ENCODE peak calls at places on chromosomes 6 and 20, in four cellular contexts. H is CD4-positive, CD25-positive, alpha-beta regulatory T cell; G is mesendoderm; P is uterus. S is an unnamed sample.

GRCh38 chr6:134363323-134364039 is 45.6 kb upstream of the SGK1 start:
- DNase-seq in P (no peak), H (no peak), G (peak; percentile 13), S (no peak)

GRCh38 chr6:12266571-12266970 is 23.6 kb upstream of the EDN1 start:
- DNase-seq in G (no peak), H (no peak), P (no peak), S (no peak)

GRCh38 chr20:57272883-57273282 is 6.4 kb upstream of the BMP7 start:
- DNase-seq in H (no peak), G (peak; percentile 41), P (no peak), S (no peak)

GRCh38 chr20:11453430-11453829 is 464.3 kb upstream of the BTBD3 start:
- DNase-seq in P (no peak), G (no peak), H (no peak), S (no peak)

GRCh38 chr20:51136326-51136725 is 113.4 kb upstream of the KCNG1 start:
- DNase-seq in H (no peak), G (no peak), P (no peak), S (no peak)

GRCh38 chr20:31637660-31638059 is at the start of gene COX4I2:
- DNase-seq in H (no peak), G (no peak), P (no peak), S (peak; percentile 79)

GRCh38 chr20:9912858-9913434 is 74.1 kb upstream of the PAK5 start:
- DNase-seq in P (peak; percentile 15), H (no peak), G (peak; percentile 52), S (peak; percentile 23)

GRCh38 chr6:148677594-148678476 is 69.0 kb upstream of the UST start:
- DNase-seq in P (no peak), G (no peak), H (no peak), S (no peak)

GRCh38 chr20:57559658-57560553 is 1.0 kb upstream of the PCK1 start:
- DNase-seq in G (no peak), H (no peak), P (no peak), S (no peak)

GRCh38 chr20:5844063-5844681 is 94.0 kb downstream of the SHLD1 start:
- DNase-seq in G (no peak), H (peak; percentile 56), P (no peak), S (no peak)

GRCh38 chr6:93418448-93419303 is 683 bp downstream of the EPHA7 start:
- DNase-seq in P (peak; percentile 24), G (peak; percentile 75), H (no peak), S (peak; percentile 78)

GRCh38 chr6:35080821-35081425 is 60.2 kb downstream of the TCP11 start:
- DNase-seq in H (no peak), P (peak; percentile 12), G (no peak), S (peak; percentile 73)

GRCh38 chr6:3518356-3518841 is 61.5 kb upstream of the SLC22A23 start:
- DNase-seq in G (peak; percentile 65), H (no peak), P (peak; percentile 32), S (no peak)

GRCh38 chr6:123716506-123716905 is 79.8 kb upstream of the TRDN start:
- DNase-seq in H (no peak), P (no peak), G (no peak), S (no peak)

GRCh38 chr6:44487002-44487401 is 99.5 kb downstream of the CDC5L start:
- DNase-seq in P (no peak), H (no peak), G (no peak), S (no peak)

GRCh38 chr20:35145141-35145564 is 2.0 kb downstream of the EDEM2 start:
- DNase-seq in G (peak; percentile 69), P (peak; percentile 45), H (no peak), S (peak; percentile 75)

GRCh38 chr20:51542033-51542893 is at the start of gene NFATC2:
- DNase-seq in P (no peak), G (peak; percentile 65), H (peak; percentile 44), S (peak; percentile 98)

GRCh38 chr6:42316981-42317380 is 99.3 kb upstream of the MRPS10 start:
- DNase-seq in H (no peak), G (no peak), P (no peak), S (no peak)

GRCh38 chr20:49278817-49279676 is 1.2 kb upstream of the ZNFX1 start:
- DNase-seq in P (peak; percentile 26), G (peak; percentile 17), H (peak; percentile 17), S (no peak)

GRCh38 chr6:94645191-94645590 is 932.1 kb upstream of the MANEA start:
- DNase-seq in H (no peak), P (no peak), G (peak; percentile 11), S (no peak)

GRCh38 chr6:70673054-70673453 is 5.4 kb downstream of the SMAP1 start:
- DNase-seq in H (no peak), G (peak; percentile 34), P (no peak), S (no peak)

GRCh38 chr20:44702776-44703175 is 12.4 kb upstream of the CCN5 start:
- DNase-seq in G (no peak), P (peak; percentile 87), H (no peak), S (no peak)

GRCh38 chr20:59686404-59687346 is 82.3 kb downstream of the PHACTR3 start:
- DNase-seq in G (no peak), P (no peak), H (no peak), S (no peak)

GRCh38 chr6:148523051-148523450 is 180.4 kb downstream of the SASH1 start:
- DNase-seq in P (no peak), H (no peak), G (no peak), S (no peak)

GRCh38 chr20:61940491-61940890 is 125.2 kb downstream of the TAF4 start:
- DNase-seq in H (no peak), P (no peak), G (no peak), S (peak; percentile 46)

GRCh38 chr6:116405147-116405546 is 34.4 kb downstream of the DSE start:
- DNase-seq in G (no peak), H (no peak), P (peak; percentile 31), S (no peak)

GRCh38 chr6:22362361-22362760 is 65.5 kb upstream of the PRL start:
- DNase-seq in P (no peak), G (no peak), H (no peak), S (no peak)

GRCh38 chr6:170420791-170421776 is 114.5 kb downstream of the FAM120B start:
- DNase-seq in H (no peak), G (no peak), P (no peak), S (no peak)

GRCh38 chr6:43932259-43932900 is 162.4 kb downstream of the VEGFA start:
- DNase-seq in G (no peak), P (no peak), H (no peak), S (no peak)

S was measured in H7.